ENCODE peak calls at places on chromosome 6, in seven cellular contexts. N, W, H, C, Y, A and P are unnamed samples.

GRCh38 chr6:89690944-89691324 is 52.4 kb upstream of the LYRM2 start:
- DNase-seq in N (no peak), W (peak; percentile 92), H (no peak), C (no peak), Y (peak; percentile 30), A (no peak), P (peak; percentile 52)

GRCh38 chr6:92174398-92175073 is 1244.8 kb downstream of the EPHA7 start:
- DNase-seq in N (no peak), W (no peak), H (no peak), C (no peak), Y (no peak), A (no peak), P (no peak)

GRCh38 chr6:150898390-150899170 is 33.1 kb downstream of the MTHFD1L start:
- DNase-seq in N (peak; percentile 57), W (peak; percentile 34), H (no peak), C (no peak), Y (no peak), A (peak; percentile 59), P (no peak)

GRCh38 chr6:17475845-17476244 is 82.5 kb downstream of the CAP2 start:
- DNase-seq in N (no peak), W (no peak), H (no peak), C (no peak), Y (no peak), A (no peak), P (no peak)

GRCh38 chr6:13710552-13711383 is 867 bp downstream of the RANBP9 start:
- DNase-seq in N (no peak), W (peak; percentile 87), H (peak; percentile 72), C (peak; percentile 72), Y (peak; percentile 49), A (peak; percentile 38), P (peak; percentile 54)

GRCh38 chr6:167750956-167751358 is 75.8 kb upstream of the AFDN start:
- DNase-seq in N (no peak), W (peak; percentile 98), H (peak; percentile 93), C (no peak), Y (no peak), A (peak; percentile 28), P (peak; percentile 62)

GRCh38 chr6:142485256-142485655 is 183.4 kb downstream of the ADGRG6 start:
- DNase-seq in N (peak; percentile 76), W (no peak), H (no peak), C (no peak), Y (no peak), A (peak; percentile 26), P (no peak)

GRCh38 chr6:56690519-56691200 is 48.0 kb upstream of the DST start:
- DNase-seq in N (peak; percentile 81), W (peak; percentile 45), H (no peak), C (no peak), Y (no peak), A (peak; percentile 67), P (no peak)

GRCh38 chr6:123812621-123813020 is 9.0 kb downstream of the NKAIN2 start:
- DNase-seq in N (no peak), W (no peak), H (no peak), C (no peak), Y (no peak), A (no peak), P (no peak)

GRCh38 chr6:139881251-139881650 is 506.8 kb upstream of the CITED2 start:
- DNase-seq in N (no peak), W (no peak), H (no peak), C (no peak), Y (no peak), A (no peak), P (no peak)

GRCh38 chr6:11027565-11028110 is 16.5 kb downstream of the ELOVL2 start:
- DNase-seq in N (no peak), W (no peak), H (peak; percentile 35), C (no peak), Y (no peak), A (no peak), P (no peak)

GRCh38 chr6:160253242-160253641 is 5.4 kb downstream of the SLC22A2 start:
- DNase-seq in N (no peak), W (peak; percentile 43), H (no peak), C (no peak), Y (no peak), A (no peak), P (no peak)

GRCh38 chr6:166627875-166628849 is 1.1 kb upstream of the RPS6KA2 start:
- DNase-seq in N (peak; percentile 55), W (peak; percentile 75), H (peak; percentile 56), C (peak; percentile 78), Y (peak; percentile 85), A (peak; percentile 77), P (peak; percentile 68)

GRCh38 chr6:31308050-31308844 is 36.4 kb upstream of the HLA-C start:
- DNase-seq in N (no peak), W (peak; percentile 86), H (peak; percentile 67), C (peak; percentile 84), Y (no peak), A (no peak), P (peak; percentile 91)

GRCh38 chr6:131923356-131923755 is 27.8 kb downstream of the CCN2 start:
- DNase-seq in N (peak; percentile 57), W (peak; percentile 85), H (peak; percentile 69), C (peak; percentile 81), Y (peak; percentile 72), A (peak; percentile 59), P (peak; percentile 79)

GRCh38 chr6:134520181-134521115 is 202.5 kb upstream of the SGK1 start:
- DNase-seq in N (peak; percentile 67), W (no peak), H (no peak), C (no peak), Y (no peak), A (peak; percentile 59), P (no peak)

GRCh38 chr6:156169361-156169760 is 607.8 kb upstream of the ARID1B start:
- DNase-seq in N (no peak), W (no peak), H (no peak), C (no peak), Y (no peak), A (no peak), P (no peak)

GRCh38 chr6:89978749-89979145 is 84.5 kb downstream of the GJA10 start:
- DNase-seq in N (no peak), W (no peak), H (no peak), C (no peak), Y (no peak), A (no peak), P (no peak)

GRCh38 chr6:13431861-13432465 is 55.4 kb downstream of the GFOD1 start:
- DNase-seq in N (peak; percentile 55), W (peak; percentile 64), H (no peak), C (no peak), Y (no peak), A (peak; percentile 60), P (no peak)

GRCh38 chr6:41658551-41659069 is 20.3 kb downstream of the MDFI start:
- DNase-seq in N (no peak), W (no peak), H (no peak), C (no peak), Y (no peak), A (no peak), P (no peak)

GRCh38 chr6:105257350-105257749 is 77.5 kb upstream of the POPDC3 start:
- DNase-seq in N (no peak), W (no peak), H (no peak), C (no peak), Y (no peak), A (no peak), P (no peak)

GRCh38 chr6:72623808-72624207 is 1.9 kb downstream of the KCNQ5 start:
- DNase-seq in N (no peak), W (no peak), H (no peak), C (no peak), Y (no peak), A (peak; percentile 5), P (no peak)
- H3K4me1 ChIP-seq in N (peaks cover 2% of the 10 kb centered on the region), W (no peaks in the 10 kb centered on the region), H (peaks cover 14% of the 10 kb centered on the region), C (no peaks in the 10 kb centered on the region), Y (peaks cover 8% of the 10 kb centered on the region), A (peaks cover 27% of the 10 kb centered on the region), P (no peaks in the 10 kb centered on the region)

GRCh38 chr6:144335315-144335861 is 50.3 kb downstream of the UTRN start:
- DNase-seq in N (no peak), W (no peak), H (no peak), C (peak; percentile 39), Y (no peak), A (no peak), P (no peak)
- H3K4me2 ChIP-seq in N (no peak overlapping the region), W (no peak overlapping the region), H (no peak overlapping the region), C (no peak overlapping the region), Y (no peak overlapping the region), A (no peak overlapping the region), P (no peak overlapping the region)

DNA sequence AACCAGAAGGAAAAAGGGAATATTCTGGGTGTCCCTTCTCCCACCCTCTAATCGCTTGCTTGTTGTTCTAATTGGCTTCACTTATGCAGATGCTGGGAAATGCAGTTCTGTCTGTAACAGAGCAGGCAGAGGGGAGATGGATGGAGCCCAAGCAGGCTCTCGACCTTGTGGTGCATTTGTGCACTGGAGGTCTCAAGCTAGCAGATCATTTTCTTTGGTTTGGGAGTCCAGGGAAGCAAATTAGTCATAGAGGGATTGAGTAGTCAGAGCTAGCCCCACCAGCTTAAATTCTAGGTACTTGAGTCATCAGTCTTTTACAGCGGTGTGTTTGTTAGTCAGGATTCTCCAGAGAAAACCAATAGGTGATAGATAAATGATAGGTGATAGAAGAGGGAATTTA is 234.7 kb upstream of the ECI2 start:
- DNase-seq in N (peak; percentile 98), W (peak; percentile 19), H (peak; percentile 35), C (no peak), Y (no peak), A (peak; percentile 92), P (no peak)
- H2AK5ac ChIP-seq in N (peak overlapping the region; percentile 30), W (no peak overlapping the region), H (no peak overlapping the region), C (no peak overlapping the region), Y (no peak overlapping the region), A (no peak overlapping the region), P (no peak overlapping the region)

DNA sequence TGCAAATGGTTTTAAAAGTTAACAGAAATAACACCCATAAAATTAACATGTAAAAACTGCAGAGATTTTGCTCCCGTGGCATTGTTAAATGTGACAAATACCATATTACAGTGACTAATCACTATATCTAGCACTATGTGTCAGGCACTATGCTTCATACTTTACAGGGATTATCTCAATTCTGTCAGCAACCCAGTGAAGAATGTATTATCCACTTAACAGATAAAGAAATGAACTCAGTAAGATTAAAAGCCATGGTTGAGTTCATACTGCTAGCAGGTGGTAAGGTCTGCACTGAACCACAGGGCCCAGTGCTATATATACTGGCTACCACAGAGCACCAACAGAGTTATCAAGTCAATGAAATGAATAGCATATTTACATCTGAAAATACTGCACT is 65.4 kb downstream of the RWDD2A start:
- DNase-seq in N (no peak), W (peak; percentile 68), H (no peak), C (no peak), Y (no peak), A (peak; percentile 19), P (no peak)
- H3K4me1 ChIP-seq in N (no peaks in the 10 kb centered on the region), W (no peaks in the 10 kb centered on the region), H (no peaks in the 10 kb centered on the region), C (no peaks in the 10 kb centered on the region), Y (no peaks in the 10 kb centered on the region), A (no peaks in the 10 kb centered on the region), P (no peaks in the 10 kb centered on the region)

GRCh38 chr6:24780206-24780605 is 5.5 kb downstream of the GMNN start:
- DNase-seq in N (peak; percentile 78), W (no peak), H (no peak), C (no peak), Y (no peak), A (no peak), P (no peak)

GRCh38 chr6:24777227-24777626 is 2.5 kb downstream of the GMNN start:
- DNase-seq in N (no peak), W (no peak), H (no peak), C (no peak), Y (no peak), A (no peak), P (no peak)

GRCh38 chr6:24778878-24779277 is 4.1 kb downstream of the GMNN start:
- DNase-seq in N (no peak), W (no peak), H (no peak), C (no peak), Y (no peak), A (no peak), P (no peak)

GRCh38 chr6:24778121-24778520 is 3.4 kb downstream of the GMNN start:
- DNase-seq in N (no peak), W (no peak), H (no peak), C (no peak), Y (no peak), A (no peak), P (no peak)

GRCh38 chr6:24779416-24779815 is 4.7 kb downstream of the GMNN start:
- DNase-seq in N (peak; percentile 30), W (no peak), H (no peak), C (no peak), Y (no peak), A (no peak), P (no peak)
- H3K4me2 ChIP-seq in N (peak overlapping the region; percentile 44), W (no peak overlapping the region), H (no peak overlapping the region), C (no peak overlapping the region), Y (no peak overlapping the region), A (no peak overlapping the region), P (no peak overlapping the region)